ENCODE peak calls at places on chromosomes 3 and 15, in ten cellular contexts. F, L, N, D, Q, M, K, B, C and S are unnamed samples.

GRCh38 chr15:78800189-78800588 is 11.1 kb downstream of the ADAMTS7 start:
- DNase-seq in K (no peak), F (no peak), L (no peak), C (no peak), Q (no peak), D (no peak), B (no peak), N (no peak), M (no peak), S (no peak)

GRCh38 chr3:4492240-4493007 is 724 bp upstream of the ITPR1 start:
- DNase-seq in F (peak; percentile 72), L (peak; percentile 84), K (no peak), C (peak; percentile 37), D (peak; percentile 25), M (peak; percentile 52), B (peak; percentile 63), Q (peak; percentile 23), N (peak; percentile 75), S (peak; percentile 91)

GRCh38 chr3:78912687-78913086 is 855.1 kb downstream of the ROBO1 start:
- DNase-seq in N (no peak), L (no peak), Q (no peak), C (no peak), F (peak; percentile 14), M (no peak), D (no peak), B (no peak), K (no peak), S (no peak)

GRCh38 chr3:64732570-64732969 is 44.8 kb upstream of the ADAMTS9 start:
- DNase-seq in Q (no peak), K (no peak), N (no peak), L (no peak), C (no peak), D (no peak), F (no peak), M (no peak), B (no peak), S (no peak)

GRCh38 chr3:129003578-129004112 is 2.5 kb downstream of the EFCC1 start:
- DNase-seq in F (no peak), M (no peak), Q (peak; percentile 17), K (no peak), C (peak; percentile 42), L (peak; percentile 79), D (peak; percentile 58), B (no peak), N (no peak), S (no peak)

GRCh38 chr15:62119224-62119925 is 45.7 kb downstream of the C2CD4B start:
- DNase-seq in C (no peak), K (no peak), N (no peak), B (no peak), D (no peak), L (no peak), M (peak; percentile 37), Q (no peak), F (peak; percentile 97), S (no peak)

GRCh38 chr3:67551366-67552016 is 102.9 kb downstream of the SUCLG2 start:
- DNase-seq in D (no peak), M (no peak), K (no peak), L (no peak), Q (no peak), B (no peak), N (peak; percentile 16), C (no peak), F (no peak), S (no peak)

GRCh38 chr3:98185180-98185579 is 18.7 kb downstream of the OR5H15 start:
- DNase-seq in D (no peak), Q (no peak), B (no peak), L (no peak), K (no peak), M (no peak), F (no peak), N (no peak), C (no peak), S (no peak)

GRCh38 chr15:29570121-29570930 is 251.9 kb downstream of the TJP1 start:
- DNase-seq in B (no peak), L (peak; percentile 72), N (no peak), M (no peak), Q (no peak), C (peak; percentile 27), D (peak; percentile 37), K (no peak), F (peak; percentile 21), S (no peak)
- TF ChIP-seq CTCF in B (no peak), L (no peak), N (no peak), M (no peak), Q (no peak), C (no peak), D (no peak), K (no peak), F (no peak), S (no peak)

GRCh38 chr3:50196253-50196801 is 4.9 kb downstream of the GNAT1 start:
- DNase-seq in Q (no peak), B (no peak), F (no peak), D (no peak), M (no peak), K (no peak), L (no peak), N (no peak), C (no peak), S (no peak)

GRCh38 chr3:50195501-50196252 is 4.3 kb downstream of the GNAT1 start:
- DNase-seq in B (no peak), C (no peak), M (no peak), F (no peak), L (no peak), K (no peak), Q (no peak), N (no peak), D (no peak), S (no peak)

GRCh38 chr3:50194128-50194902 is 2.9 kb downstream of the GNAT1 start:
- DNase-seq in D (peak; percentile 47), N (peak; percentile 54), C (peak; percentile 68), K (no peak), F (peak; percentile 44), B (peak; percentile 86), L (no peak), Q (peak; percentile 84), M (peak; percentile 82), S (peak; percentile 92)

GRCh38 chr3:50193746-50194127 is 2.3 kb downstream of the GNAT1 start:
- DNase-seq in F (no peak), M (no peak), Q (no peak), L (no peak), B (no peak), C (no peak), K (no peak), N (no peak), D (no peak), S (no peak)

GRCh38 chr3:50194903-50195500 is 3.6 kb downstream of the GNAT1 start:
- DNase-seq in C (no peak), Q (no peak), M (peak; percentile 63), F (no peak), L (no peak), N (no peak), B (no peak), K (no peak), D (no peak), S (no peak)
- TF ChIP-seq CTCF in C (peak; percentile 13), Q (no peak), M (no peak), F (no peak), L (no peak), N (no peak), B (no peak), K (no peak), D (no peak), S (no peak)

GRCh38 chr3:137047240-137047639 is 89.5 kb downstream of the IL20RB start:
- DNase-seq in Q (no peak), D (no peak), B (no peak), M (no peak), N (no peak), F (no peak), C (peak; percentile 12), L (no peak), K (no peak), S (no peak)
- TF ChIP-seq CTCF in Q (no peak), D (no peak), B (no peak), M (no peak), N (no peak), F (no peak), C (no peak), L (no peak), K (no peak), S (no peak)

DNA sequence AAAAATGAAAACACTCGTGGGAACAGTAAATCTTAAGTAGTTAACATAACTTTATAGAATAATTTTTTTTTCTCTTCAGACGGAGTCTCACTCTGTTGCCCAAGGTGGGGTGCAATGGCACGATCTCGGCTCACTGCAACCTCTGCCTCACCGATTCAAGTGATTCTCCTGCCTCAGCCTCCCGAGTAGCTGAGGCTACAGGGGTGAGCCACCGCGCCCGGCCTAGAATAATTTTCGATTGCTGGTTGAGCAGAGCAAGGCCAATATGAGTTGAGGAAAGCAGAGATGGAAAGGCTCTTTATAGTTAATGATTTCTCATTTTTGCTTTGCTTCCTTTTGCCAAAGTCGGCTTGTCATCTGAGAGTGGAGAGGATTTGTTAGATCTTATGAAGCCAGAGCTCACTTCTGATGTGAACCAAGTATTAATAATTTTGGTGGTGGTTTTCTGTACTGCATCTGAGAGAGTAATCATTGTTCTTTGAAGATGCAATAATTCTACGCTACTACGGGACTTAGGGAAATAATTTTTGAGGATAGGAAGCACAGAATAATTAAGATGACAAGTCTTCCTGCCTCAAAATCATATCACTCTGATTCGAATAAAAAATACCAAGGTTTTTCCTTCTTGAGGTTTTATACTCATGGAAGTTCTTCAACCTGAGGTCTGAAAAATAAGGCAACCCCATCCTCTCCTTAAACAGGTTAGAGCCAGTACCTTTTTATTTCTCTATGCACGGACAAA is 1.5 kb upstream of the GOLM2 start:
- DNase-seq in Q (no peak), B (no peak), K (no peak), C (no peak), F (no peak), D (no peak), N (no peak), M (peak; percentile 20), L (no peak), S (no peak)
- TF ChIP-seq CTCF in Q (peak; percentile 27), B (peak; percentile 12), K (peak; percentile 34), C (peak; percentile 59), F (no peak), D (peak; percentile 19), N (peak; percentile 21), M (peak; percentile 32), L (no peak), S (no peak)

GRCh38 chr15:40307421-40308165 is at the start of gene PLCB2:
- DNase-seq in B (peak; percentile 69), D (no peak), M (peak; percentile 18), L (peak; percentile 86), Q (peak; percentile 64), F (no peak), N (no peak), K (no peak), C (peak; percentile 38), S (no peak)
- TF ChIP-seq CTCF in B (no peak), D (peak; percentile 17), M (peak; percentile 41), L (no peak), Q (peak; percentile 44), F (no peak), N (no peak), K (no peak), C (no peak), S (no peak)